ENCODE peak calls at places on chromosome 4, in nine cellular contexts. O is left cardiac atrium, Q is NCI-H446 treated with DMSO at 0.1 percent for 48 hours, V is mucosa of descending colon, D is fibroblast of lung, B is putamen, G is PC-3, F is progenitor cell of endocrine pancreas, X is anterior cingulate cortex. Z is an unnamed sample.

GRCh38 chr4:156799121-156799589 is 172.4 kb downstream of the PDGFC start:
- DNase-seq in O (no peak), Q (no peak), V (no peak), D (peak; percentile 57), B (peak; percentile 42), G (peak; percentile 48), F (no peak), X (no peak), Z (no peak)

GRCh38 chr4:169315530-169316306 is 45.0 kb upstream of the SH3RF1 start:
- DNase-seq in O (no peak), Q (no peak), V (no peak), D (peak; percentile 82), B (no peak), G (peak; percentile 15), F (no peak), X (no peak), Z (no peak)

GRCh38 chr4:53656421-53656981 is 65.2 kb upstream of the LNX1 start:
- DNase-seq in O (no peak), Q (no peak), V (no peak), D (no peak), B (no peak), G (peak; percentile 19), F (no peak), X (no peak), Z (no peak)

GRCh38 chr4:7208509-7209451 is 16.4 kb downstream of the SORCS2 start:
- DNase-seq in O (no peak), Q (no peak), V (no peak), D (no peak), B (no peak), G (no peak), F (no peak), X (no peak), Z (no peak)

GRCh38 chr4:1567519-1567807 is 116.7 kb downstream of the FAM53A start:
- DNase-seq in O (peak; percentile 14), Q (no peak), V (no peak), D (no peak), B (no peak), G (no peak), F (no peak), X (no peak), Z (no peak)

GRCh38 chr4:59629348-59629747 is 1570.8 kb upstream of the ADGRL3 start:
- DNase-seq in O (no peak), Q (no peak), V (no peak), D (no peak), B (no peak), G (no peak), F (no peak), X (no peak), Z (no peak)

GRCh38 chr4:19879330-19879729 is 372.4 kb upstream of the SLIT2 start:
- DNase-seq in O (no peak), Q (no peak), V (no peak), D (no peak), B (no peak), G (no peak), F (no peak), X (no peak), Z (no peak)

GRCh38 chr4:112381996-112382692 is 85.0 kb downstream of the ALPK1 start:
- DNase-seq in O (no peak), Q (no peak), V (no peak), D (no peak), B (no peak), G (no peak), F (no peak), X (no peak), Z (no peak)

Z was measured in NK-92 treated with Interleukin-12 subunit alpha and Interleukin-12 subunit beta, amount 100 ng/mL, for 24 hours.